ENCODE peak calls at places on chromosomes 4 and X, in nine cellular contexts. W, P, L, E, S, A, R, M and J are unnamed samples.

GRCh38 chr4:138951764-138952163 is 63.8 kb upstream of the NOCT start:
- DNase-seq in W (no peak), P (no peak), L (no peak), E (no peak), S (no peak), A (no peak), R (no peak), M (no peak), J (no peak)

GRCh38 chrX:38221391-38221929 is 789 bp upstream of the SRPX start:
- DNase-seq in W (no peak), P (no peak), L (peak; percentile 40), E (no peak), S (peak; percentile 51), A (no peak), R (no peak), M (no peak), J (no peak)

GRCh38 chr4:20592666-20593065 is 107.6 kb upstream of the PACRGL start:
- DNase-seq in W (no peak), P (no peak), L (peak; percentile 56), E (no peak), S (no peak), A (no peak), R (no peak), M (no peak), J (no peak)

GRCh38 chrX:120692319-120692718 is 62.5 kb upstream of the C1GALT1C1 start:
- DNase-seq in W (no peak), P (no peak), L (no peak), E (peak; percentile 0), S (no peak), A (no peak), R (no peak), M (no peak), J (no peak)

GRCh38 chrX:56968980-56969379 is 26.4 kb downstream of the SPIN3 start:
- DNase-seq in W (no peak), P (no peak), L (no peak), E (no peak), S (no peak), A (no peak), R (no peak), M (no peak), J (no peak)

GRCh38 chrX:8358302-8358701 is 106.3 kb upstream of the VCX3B start:
- DNase-seq in W (no peak), P (no peak), L (no peak), E (no peak), S (no peak), A (no peak), R (no peak), M (no peak), J (no peak)

GRCh38 chr4:26687728-26688127 is 103.8 kb downstream of the TBC1D19 start:
- DNase-seq in W (no peak), P (no peak), L (peak; percentile 85), E (no peak), S (peak; percentile 79), A (no peak), R (no peak), M (no peak), J (no peak)

GRCh38 chr4:55547461-55547770 is 707 bp upstream of the CLOCK start:
- DNase-seq in W (no peak), P (no peak), L (peak; percentile 57), E (no peak), S (peak; percentile 66), A (no peak), R (no peak), M (no peak), J (no peak)

GRCh38 chr4:42816864-42817263 is 75.6 kb upstream of the GRXCR1 start:
- DNase-seq in W (no peak), P (no peak), L (no peak), E (no peak), S (no peak), A (no peak), R (no peak), M (no peak), J (no peak)

GRCh38 chrX:56765816-56766553 is 36.9 kb downstream of the NBDY start:
- DNase-seq in W (no peak), P (no peak), L (no peak), E (no peak), S (peak; percentile 14), A (no peak), R (peak; percentile 12), M (no peak), J (no peak)

GRCh38 chr4:122584517-122584916 is 36.3 kb downstream of the IL21 start:
- DNase-seq in W (no peak), P (no peak), L (peak; percentile 78), E (no peak), S (peak; percentile 84), A (no peak), R (no peak), M (no peak), J (peak; percentile 15)

GRCh38 chr4:337143-337931 is at the start of gene ZNF141:
- DNase-seq in W (no peak), P (peak; percentile 99), L (peak; percentile 99), E (peak; percentile 99), S (peak; percentile 99), A (peak; percentile 95), R (peak; percentile 97), M (peak; percentile 98), J (peak; percentile 93)

GRCh38 chr4:40280586-40280985 is 54.5 kb upstream of the CHRNA9 start:
- DNase-seq in W (no peak), P (no peak), L (no peak), E (no peak), S (no peak), A (no peak), R (no peak), M (no peak), J (no peak)

GRCh38 chr4:40281099-40281498 is 54.0 kb upstream of the CHRNA9 start:
- DNase-seq in W (no peak), P (no peak), L (no peak), E (no peak), S (no peak), A (no peak), R (no peak), M (no peak), J (no peak)

GRCh38 chr4:40283413-40283812 is 51.7 kb upstream of the CHRNA9 start:
- DNase-seq in W (no peak), P (no peak), L (no peak), E (no peak), S (no peak), A (no peak), R (no peak), M (no peak), J (no peak)

GRCh38 chr4:40283968-40284367 is 51.2 kb upstream of the CHRNA9 start:
- DNase-seq in W (peak; percentile 41), P (no peak), L (no peak), E (no peak), S (no peak), A (no peak), R (no peak), M (no peak), J (peak; percentile 69)

GRCh38 chr4:40281913-40282312 is 53.2 kb upstream of the CHRNA9 start:
- DNase-seq in W (no peak), P (no peak), L (no peak), E (no peak), S (no peak), A (no peak), R (no peak), M (no peak), J (no peak)
- H3K4me1 ChIP-seq in W (no peaks in the 10 kb centered on the region), P (no peaks in the 10 kb centered on the region), L (no peaks in the 10 kb centered on the region), E (no peaks in the 10 kb centered on the region), S (no peaks in the 10 kb centered on the region), A (no peaks in the 10 kb centered on the region), R (no peaks in the 10 kb centered on the region), M (no peaks in the 10 kb centered on the region), J (peaks cover 40% of the 10 kb centered on the region)

DNA sequence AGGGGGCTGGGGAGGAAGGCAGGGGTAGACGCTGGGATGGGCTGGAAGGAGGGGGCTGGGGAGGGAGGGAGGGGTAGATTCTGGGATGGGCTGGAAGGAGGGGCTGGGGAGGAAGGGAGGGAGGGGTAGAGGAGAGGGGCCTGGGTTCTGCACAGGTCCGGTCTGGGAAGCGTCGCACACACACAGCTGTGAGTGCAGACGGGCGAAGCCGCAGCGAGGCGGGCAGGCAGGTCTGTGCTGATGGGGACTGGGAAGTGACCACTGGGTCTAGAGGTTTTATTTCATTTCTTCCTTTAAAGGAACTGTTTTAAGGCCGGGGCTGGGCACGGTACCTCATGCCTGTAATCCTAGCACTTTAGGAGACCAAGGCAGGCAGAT is 69.1 kb upstream of the MXD4 start:
- DNase-seq in W (no peak), P (no peak), L (no peak), E (no peak), S (no peak), A (no peak), R (no peak), M (no peak), J (no peak)
- H3K27ac ChIP-seq in W (no peak overlapping the region), P (no peak overlapping the region), L (no peak overlapping the region), E (no peak overlapping the region), S (no peak overlapping the region), A (no peak overlapping the region), R (no peak overlapping the region), M (no peak overlapping the region), J (no peak overlapping the region)

DNA sequence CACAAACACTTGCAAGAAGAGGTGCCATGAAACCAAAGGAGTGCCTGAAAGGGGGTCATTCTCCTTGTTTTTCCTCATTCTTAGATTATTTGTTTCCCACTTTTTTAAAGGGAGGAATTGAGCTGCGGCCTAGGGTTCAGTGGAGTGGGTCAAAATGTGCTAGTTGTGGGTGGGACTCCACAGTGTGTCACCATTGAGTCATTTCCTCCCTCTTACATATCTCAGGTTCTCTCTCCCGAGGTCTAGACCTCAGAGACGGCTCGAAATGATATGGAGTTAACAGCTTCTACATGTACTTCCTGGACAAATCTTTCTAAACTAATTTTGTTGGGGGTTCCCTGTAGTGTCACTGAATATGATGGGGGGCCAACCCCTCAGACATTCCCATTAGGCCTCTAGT is 328.4 kb upstream of the SPANXN1 start:
- DNase-seq in W (no peak), P (no peak), L (no peak), E (no peak), S (no peak), A (no peak), R (no peak), M (no peak), J (no peak)
- H3K9me3 ChIP-seq in W (no peaks in the 10 kb centered on the region), P (no peaks in the 10 kb centered on the region), L (no peaks in the 10 kb centered on the region), E (no peaks in the 10 kb centered on the region), S (no peaks in the 10 kb centered on the region), A (no peaks in the 10 kb centered on the region), R (no peaks in the 10 kb centered on the region), M (peaks cover 51% of the 10 kb centered on the region), J (no peaks in the 10 kb centered on the region)

GRCh38 chrX:133966199-133966598 is 19.2 kb downstream of the GPC3 start:
- DNase-seq in W (no peak), P (no peak), L (no peak), E (no peak), S (no peak), A (no peak), R (no peak), M (no peak), J (no peak)

GRCh38 chrX:133970021-133970550 is 15.3 kb downstream of the GPC3 start:
- DNase-seq in W (no peak), P (no peak), L (no peak), E (no peak), S (no peak), A (no peak), R (no peak), M (peak; percentile 69), J (no peak)

GRCh38 chrX:133969191-133969590 is 16.2 kb downstream of the GPC3 start:
- DNase-seq in W (no peak), P (no peak), L (no peak), E (no peak), S (no peak), A (no peak), R (no peak), M (no peak), J (no peak)

GRCh38 chrX:133965321-133965720 is 20.1 kb downstream of the GPC3 start:
- DNase-seq in W (no peak), P (no peak), L (no peak), E (no peak), S (no peak), A (no peak), R (no peak), M (no peak), J (no peak)

GRCh38 chrX:133968109-133968508 is 17.3 kb downstream of the GPC3 start:
- DNase-seq in W (no peak), P (no peak), L (no peak), E (no peak), S (no peak), A (no peak), R (no peak), M (no peak), J (no peak)
- H3K4me1 ChIP-seq in W (no peaks in the 10 kb centered on the region), P (no peaks in the 10 kb centered on the region), L (no peaks in the 10 kb centered on the region), E (no peaks in the 10 kb centered on the region), S (peaks cover 34% of the 10 kb centered on the region), A (peaks cover 3% of the 10 kb centered on the region), R (no peaks in the 10 kb centered on the region), M (peaks cover 5% of the 10 kb centered on the region), J (no peaks in the 10 kb centered on the region)